ENCODE peak calls at places on chromosomes 1 and 21, in eight cellular contexts. I, U, R, K, J, Q, Y and S are unnamed samples.

GRCh38 chr1:212098771-212099170 is 63.2 kb downstream of the DTL start:
- DNase-seq in I (no peak), U (no peak), R (no peak), K (no peak), J (no peak), Q (no peak), Y (no peak), S (no peak)

GRCh38 chr1:198575715-198576641 is 35.5 kb upstream of the ATP6V1G3 start:
- DNase-seq in I (no peak), U (no peak), R (no peak), K (no peak), J (peak), Q (no peak), Y (no peak), S (no peak)

GRCh38 chr1:216447898-216448568 is 24.8 kb upstream of the USH2A start:
- DNase-seq in I (no peak), U (no peak), R (no peak), K (no peak), J (peak), Q (no peak), Y (no peak), S (peak)

GRCh38 chr1:32071758-32072621 is 749 bp upstream of the TMEM39B start:
- DNase-seq in I (peak), U (peak), R (no peak), K (no peak), J (peak), Q (no peak), Y (no peak), S (no peak)

GRCh38 chr1:86753700-86754099 is 49.3 kb downstream of the SH3GLB1 start:
- DNase-seq in I (peak), U (no peak), R (no peak), K (no peak), J (peak), Q (no peak), Y (no peak), S (peak)

GRCh38 chr1:213585402-213585801 is 402.4 kb upstream of the PROX1 start:
- DNase-seq in I (no peak), U (no peak), R (no peak), K (no peak), J (no peak), Q (no peak), Y (no peak), S (no peak)

GRCh38 chr1:228400237-228400651 is 6.4 kb downstream of the TRIM11 start:
- DNase-seq in I (no peak), U (no peak), R (no peak), K (no peak), J (no peak), Q (no peak), Y (no peak), S (no peak)

GRCh38 chr1:233865902-233866301 is 38.6 kb upstream of the SLC35F3 start:
- DNase-seq in I (no peak), U (no peak), R (no peak), K (no peak), J (peak), Q (no peak), Y (no peak), S (no peak)

GRCh38 chr1:115160728-115161127 is 71.4 kb upstream of the TSPAN2 start:
- DNase-seq in I (no peak), U (no peak), R (no peak), K (no peak), J (no peak), Q (no peak), Y (no peak), S (no peak)

GRCh38 chr1:154386643-154387352 is 18.3 kb upstream of the IL6R start:
- DNase-seq in I (no peak), U (no peak), R (no peak), K (peak), J (no peak), Q (no peak), Y (no peak), S (no peak)

GRCh38 chr1:54173681-54174080 is 20.9 kb upstream of the CDCP2 start:
- DNase-seq in I (no peak), U (no peak), R (no peak), K (no peak), J (no peak), Q (no peak), Y (no peak), S (no peak)

GRCh38 chr1:12405325-12406217 is 175.7 kb downstream of the VPS13D start:
- DNase-seq in I (no peak), U (no peak), R (no peak), K (no peak), J (no peak), Q (peak), Y (no peak), S (no peak)

GRCh38 chr1:87904668-87905067 is 576.0 kb downstream of the LMO4 start:
- DNase-seq in I (no peak), U (no peak), R (no peak), K (no peak), J (no peak), Q (no peak), Y (no peak), S (no peak)

GRCh38 chr1:106791041-106791440 is 265.4 kb upstream of the PRMT6 start:
- DNase-seq in I (no peak), U (no peak), R (no peak), K (no peak), J (no peak), Q (no peak), Y (no peak), S (no peak)

GRCh38 chr1:165717918-165718515 is 19.7 kb upstream of the ALDH9A1 start:
- DNase-seq in I (peak), U (peak), R (peak), K (no peak), J (peak), Q (no peak), Y (no peak), S (peak)

GRCh38 chr1:120133228-120133927 is 42.9 kb downstream of the SEC22B start:
- DNase-seq in I (no peak), U (no peak), R (no peak), K (no peak), J (no peak), Q (no peak), Y (no peak), S (no peak)

GRCh38 chr1:182869241-182869666 is 30.1 kb downstream of the DHX9 start:
- DNase-seq in I (no peak), U (no peak), R (peak), K (no peak), J (no peak), Q (no peak), Y (peak), S (no peak)

GRCh38 chr1:30759718-30760281 is 2.2 kb upstream of the LAPTM5 start:
- DNase-seq in I (no peak), U (no peak), R (no peak), K (peak), J (no peak), Q (no peak), Y (no peak), S (no peak)

GRCh38 chr1:54084794-54085193 is 31.4 kb downstream of the TCEANC2 start:
- DNase-seq in I (no peak), U (no peak), R (no peak), K (no peak), J (no peak), Q (no peak), Y (no peak), S (no peak)

GRCh38 chr1:197904126-197904787 is 1.8 kb downstream of the C1orf53 start:
- DNase-seq in I (no peak), U (no peak), R (no peak), K (no peak), J (no peak), Q (no peak), Y (no peak), S (no peak)

GRCh38 chr1:234515821-234516241 is 36.9 kb upstream of the TARBP1 start:
- DNase-seq in I (no peak), U (peak), R (no peak), K (no peak), J (peak), Q (no peak), Y (no peak), S (no peak)

GRCh38 chr1:234936631-234937389 is 191.8 kb downstream of the TOMM20 start:
- DNase-seq in I (no peak), U (no peak), R (no peak), K (no peak), J (no peak), Q (no peak), Y (no peak), S (no peak)

GRCh38 chr1:152878042-152878441 is at the start of gene SMCP:
- DNase-seq in I (no peak), U (no peak), R (peak), K (peak), J (peak), Q (no peak), Y (no peak), S (no peak)

GRCh38 chr1:2212542-2213491 is 15.3 kb upstream of the SKI start:
- DNase-seq in I (peak), U (peak), R (peak), K (no peak), J (peak), Q (peak), Y (peak), S (no peak)

GRCh38 chr1:201554789-201555592 is 16.1 kb downstream of the NAV1 start:
- DNase-seq in I (no peak), U (no peak), R (no peak), K (no peak), J (no peak), Q (no peak), Y (no peak), S (no peak)

GRCh38 chr1:174352117-174352516 is 95.6 kb upstream of the GPR52 start:
- DNase-seq in I (no peak), U (peak), R (no peak), K (no peak), J (no peak), Q (no peak), Y (no peak), S (no peak)

GRCh38 chr1:2134232-2134603 is 60.4 kb downstream of the FAAP20 start:
- DNase-seq in I (no peak), U (no peak), R (no peak), K (no peak), J (no peak), Q (no peak), Y (no peak), S (no peak)

GRCh38 chr1:223189525-223189902 is 46.5 kb upstream of the TLR5 start:
- DNase-seq in I (no peak), U (no peak), R (no peak), K (no peak), J (no peak), Q (no peak), Y (no peak), S (no peak)

GRCh38 chr1:91742848-91743292 is 143.1 kb downstream of the TGFBR3 start:
- DNase-seq in I (no peak), U (no peak), R (no peak), K (no peak), J (peak), Q (no peak), Y (no peak), S (peak)

GRCh38 chr21:16117851-16118592 is 388.2 kb downstream of the USP25 start:
- DNase-seq in I (no peak), U (peak), R (no peak), K (no peak), J (peak), Q (no peak), Y (no peak), S (no peak)

GRCh38 chr1:237684236-237684635 is 206.5 kb downstream of the ZP4 start:
- DNase-seq in I (no peak), U (no peak), R (no peak), K (no peak), J (peak), Q (no peak), Y (no peak), S (no peak)